ENCODE peak calls at places on chromosome 12, in seven cellular contexts. S is GM13977, X is AG08395, G is DMS 273 treated with DMSO at 0.1 percent for 48 hours, Z is HTR-8/SVneo, B is MCF 10A, W is uterus. I is an unnamed sample.
A peak's percentile ranks its signal among the peaks of the same experiment; 100 is the strongest.

GRCh38 chr12:104456417-104456949 is at the start of gene CHST11:
- DNase-seq in Z (peak; percentile 86), W (peak; percentile 82), S (peak; percentile 95), X (peak; percentile 93), G (peak; percentile 60), B (peak; percentile 69), I (peak; percentile 95)

GRCh38 chr12:110957652-110958051 is 37.3 kb upstream of the MYL2 start:
- DNase-seq in S (no peak), B (no peak), X (no peak), W (no peak), G (no peak), Z (no peak), I (no peak)

GRCh38 chr12:98591209-98591608 is 2.3 kb upstream of the SLC25A3 start:
- DNase-seq in G (no peak), Z (no peak), B (no peak), W (no peak), S (no peak), X (peak; percentile 13), I (no peak)

GRCh38 chr12:58847876-58848600 is 72.3 kb downstream of the LRIG3 start:
- DNase-seq in Z (peak; percentile 3), X (no peak), S (no peak), G (no peak), B (peak; percentile 2), W (no peak), I (no peak)

GRCh38 chr12:27805238-27805637 is 25.2 kb upstream of the MANSC4 start:
- DNase-seq in B (no peak), X (no peak), S (no peak), G (no peak), W (no peak), Z (no peak), I (no peak)

GRCh38 chr12:106214576-106214975 is 33.2 kb downstream of the CKAP4 start:
- DNase-seq in W (no peak), Z (no peak), B (no peak), S (no peak), X (no peak), G (no peak), I (no peak)

GRCh38 chr12:6961278-6961694 is 9.2 kb downstream of the PHB2 start:
- DNase-seq in W (peak; percentile 81), Z (no peak), B (peak; percentile 83), S (peak; percentile 73), G (no peak), X (peak; percentile 68), I (peak; percentile 23)

GRCh38 chr12:46071769-46072624 is 81.6 kb upstream of the SCAF11 start:
- DNase-seq in Z (peak; percentile 48), S (peak; percentile 52), B (peak; percentile 87), W (peak; percentile 47), G (peak; percentile 46), X (peak; percentile 81), I (peak; percentile 36)

GRCh38 chr12:48883305-48884171 is 17.9 kb upstream of the RND1 start:
- DNase-seq in W (no peak), G (no peak), B (no peak), S (no peak), Z (no peak), X (no peak), I (no peak)

GRCh38 chr12:53733051-53733812 is 6.0 kb upstream of the CALCOCO1 start:
- DNase-seq in B (peak; percentile 27), G (no peak), X (no peak), W (no peak), S (no peak), Z (no peak), I (peak; percentile 52)

GRCh38 chr12:111175404-111175803 is 193.5 kb downstream of the PHETA1 start:
- DNase-seq in S (no peak), X (no peak), B (no peak), W (no peak), G (no peak), Z (no peak), I (no peak)

GRCh38 chr12:110247340-110248095 is 33.5 kb upstream of the ATP2A2 start:
- DNase-seq in B (peak; percentile 86), W (no peak), G (no peak), Z (no peak), S (no peak), X (no peak), I (no peak)

GRCh38 chr12:58148405-58148804 is 207.0 kb downstream of the ATP23 start:
- DNase-seq in G (peak; percentile 89), B (peak; percentile 52), S (no peak), W (no peak), X (peak; percentile 28), Z (peak; percentile 64), I (no peak)

GRCh38 chr12:107472308-107472707 is 213.3 kb upstream of the PWP1 start:
- DNase-seq in G (no peak), B (no peak), Z (no peak), S (no peak), X (no peak), W (no peak), I (no peak)

GRCh38 chr12:108327621-108328371 is 11.3 kb downstream of the CMKLR1 start:
- DNase-seq in S (no peak), X (peak; percentile 26), Z (no peak), B (no peak), G (no peak), W (no peak), I (no peak)

GRCh38 chr12:1606021-1606622 is 11.7 kb upstream of the FBXL14 start:
- DNase-seq in X (peak; percentile 73), S (peak; percentile 61), G (no peak), Z (peak; percentile 92), W (peak; percentile 87), B (peak; percentile 99), I (peak; percentile 66)

GRCh38 chr12:120126635-120127005 is 10.1 kb upstream of the RAB35 start:
- DNase-seq in S (no peak), G (no peak), X (peak; percentile 52), B (no peak), W (no peak), Z (no peak), I (no peak)

GRCh38 chr12:118274066-118274465 is 98.6 kb downstream of the TAOK3 start:
- DNase-seq in S (peak; percentile 43), W (no peak), G (no peak), X (no peak), B (no peak), Z (no peak), I (no peak)

GRCh38 chr12:116160196-116160595 is 117.3 kb downstream of the MED13L start:
- DNase-seq in B (peak; percentile 77), W (no peak), S (no peak), X (no peak), G (no peak), Z (no peak), I (no peak)

GRCh38 chr12:130142736-130143135 is 19.5 kb upstream of the FZD10 start:
- DNase-seq in S (no peak), W (no peak), B (peak; percentile 82), G (no peak), X (no peak), Z (no peak), I (no peak)

GRCh38 chr12:19130224-19131019 is 889 bp downstream of the PLEKHA5 start:
- DNase-seq in W (peak; percentile 34), Z (peak; percentile 25), S (peak; percentile 27), X (peak; percentile 40), G (no peak), B (peak; percentile 39), I (peak; percentile 34)

GRCh38 chr12:94362653-94363052 is 97.0 kb downstream of the CEP83 start:
- DNase-seq in X (no peak), B (no peak), S (no peak), W (no peak), Z (no peak), G (no peak), I (no peak)

GRCh38 chr12:131676544-131676943 is 34.3 kb upstream of the SFSWAP start:
- DNase-seq in X (no peak), B (no peak), S (no peak), W (no peak), G (no peak), Z (no peak), I (no peak)

GRCh38 chr12:46101121-46101869 is 110.9 kb upstream of the SCAF11 start:
- DNase-seq in X (no peak), Z (no peak), W (no peak), S (no peak), B (peak; percentile 32), G (no peak), I (no peak)

GRCh38 chr12:48765753-48766162 is 23.1 kb downstream of the ADCY6 start:
- DNase-seq in Z (no peak), G (no peak), W (peak; percentile 41), B (no peak), S (no peak), X (no peak), I (no peak)

GRCh38 chr12:99960312-99960711 is 24.4 kb downstream of the ANKS1B start:
- DNase-seq in G (no peak), X (peak; percentile 6), W (no peak), B (peak; percentile 58), S (no peak), Z (no peak), I (no peak)

GRCh38 chr12:121089031-121089812 is 43.5 kb upstream of the P2RX7 start:
- DNase-seq in B (no peak), Z (no peak), X (no peak), G (no peak), S (no peak), W (no peak), I (no peak)

GRCh38 chr12:71014180-71014785 is 93.7 kb upstream of the PTPRR start:
- DNase-seq in W (no peak), X (peak; percentile 37), S (no peak), G (no peak), Z (peak; percentile 13), B (peak; percentile 77), I (no peak)

GRCh38 chr12:95557625-95558024 is 6.3 kb upstream of the USP44 start:
- DNase-seq in S (no peak), B (no peak), Z (no peak), X (no peak), G (no peak), W (no peak), I (no peak)

I was measured in hepatic stellate cell.